ENCODE peak calls at places on chromosomes 12 and 14, in ten cellular contexts. C, X, Y, K, T, J, H, B, Z and F are unnamed samples.

GRCh38 chr12:85834378-85834777 is 1.8 kb downstream of the RASSF9 start:
- DNase-seq in T (no peak), X (no peak), C (no peak), K (no peak), H (no peak), B (peak), J (no peak), Y (no peak), Z (no peak), F (no peak)

GRCh38 chr12:123767613-123768012 is 5.5 kb downstream of the DNAH10 start:
- DNase-seq in Y (no peak), B (no peak), H (no peak), C (no peak), X (peak), K (no peak), T (no peak), Z (no peak), J (no peak), F (no peak)

GRCh38 chr14:70718383-70719123 is 76.8 kb downstream of the TTC9 start:
- DNase-seq in K (no peak), Y (no peak), C (no peak), B (no peak), T (no peak), Z (no peak), J (no peak), H (no peak), X (no peak), F (no peak)

GRCh38 chr14:88960528-88960927 is 136.1 kb downstream of the TTC8 start:
- DNase-seq in J (no peak), C (no peak), X (no peak), Y (no peak), H (no peak), B (no peak), T (no peak), K (no peak), Z (no peak), F (no peak)

GRCh38 chr12:46831335-46832083 is 5.7 kb upstream of the SLC38A4 start:
- DNase-seq in Y (peak), K (no peak), T (peak), H (no peak), J (peak), C (peak), X (no peak), B (peak), Z (no peak), F (no peak)

GRCh38 chr12:58750484-58750883 is 169.8 kb downstream of the LRIG3 start:
- DNase-seq in B (no peak), X (no peak), J (peak), T (no peak), Z (no peak), C (no peak), K (no peak), Y (no peak), H (no peak), F (no peak)

GRCh38 chr14:104370256-104370870 is 209.2 kb upstream of the C14orf180 start:
- DNase-seq in K (no peak), H (peak), Y (peak), T (peak), B (peak), C (peak), Z (no peak), X (no peak), J (no peak), F (no peak)

GRCh38 chr12:92696240-92696639 is 6.5 kb upstream of the PLEKHG7 start:
- DNase-seq in X (no peak), C (no peak), J (peak), T (no peak), Z (peak), Y (no peak), B (no peak), K (no peak), H (no peak), F (no peak)

GRCh38 chr14:68786491-68787234 is 6.2 kb downstream of the ZFP36L1 start:
- DNase-seq in J (peak), C (peak), B (peak), Z (no peak), Y (no peak), K (no peak), H (no peak), T (no peak), X (no peak), F (no peak)

GRCh38 chr12:26630546-26631027 is 202.4 kb downstream of the ITPR2 start:
- DNase-seq in X (no peak), Z (no peak), H (no peak), K (no peak), J (peak), B (no peak), Y (no peak), T (no peak), C (no peak), F (no peak)

GRCh38 chr12:30457621-30458289 is 237.9 kb downstream of the IPO8 start:
- DNase-seq in J (peak), C (no peak), K (no peak), Y (no peak), X (no peak), Z (no peak), H (no peak), B (peak), T (no peak), F (peak)

GRCh38 chr14:97723834-97724770 is 926.9 kb downstream of the VRK1 start:
- DNase-seq in H (no peak), Y (no peak), K (no peak), C (no peak), J (no peak), X (no peak), Z (no peak), T (no peak), B (no peak), F (no peak)

GRCh38 chr12:108685469-108686247 is 45.7 kb downstream of the CORO1C start:
- DNase-seq in K (no peak), B (no peak), C (no peak), H (no peak), Y (no peak), J (peak), T (no peak), X (no peak), Z (no peak), F (no peak)

GRCh38 chr12:78767264-78767981 is 97.2 kb upstream of the SYT1 start:
- DNase-seq in T (no peak), Y (no peak), J (no peak), C (no peak), Z (no peak), K (no peak), X (no peak), B (no peak), H (no peak), F (no peak)

GRCh38 chr14:97706814-97707213 is 909.6 kb downstream of the VRK1 start:
- DNase-seq in T (no peak), H (no peak), X (no peak), K (no peak), B (no peak), C (no peak), Y (no peak), Z (no peak), J (no peak), F (no peak)

GRCh38 chr14:22986508-22987054 is 4.2 kb upstream of the AJUBA start:
- DNase-seq in T (no peak), X (peak), Y (peak), C (peak), H (peak), B (peak), K (peak), Z (peak), J (peak), F (peak)

GRCh38 chr14:57209561-57209960 is 59.1 kb downstream of the EXOC5 start:
- DNase-seq in J (peak), C (no peak), K (no peak), Y (no peak), T (no peak), X (no peak), B (no peak), Z (no peak), H (no peak), F (peak)

GRCh38 chr12:95789126-95790024 is 1.2 kb downstream of the NTN4 start:
- DNase-seq in J (no peak), C (peak), K (no peak), X (no peak), B (peak), H (no peak), Z (peak), Y (peak), T (peak), F (no peak)

GRCh38 chr14:75476274-75476995 is 45.8 kb upstream of the BATF start:
- DNase-seq in X (no peak), T (peak), B (peak), Z (peak), C (peak), H (peak), K (no peak), J (no peak), Y (no peak), F (no peak)

GRCh38 chr12:46430340-46430948 is 57.9 kb upstream of the SLC38A2 start:
- DNase-seq in Y (no peak), K (no peak), H (no peak), Z (no peak), J (peak), C (no peak), T (no peak), X (no peak), B (peak), F (no peak)

GRCh38 chr12:3303410-3304136 is 187.4 kb upstream of the PRMT8 start:
- DNase-seq in Y (peak), B (peak), T (no peak), Z (no peak), J (no peak), K (no peak), C (no peak), X (no peak), H (no peak), F (no peak)

GRCh38 chr14:29454026-29454693 is 473.5 kb downstream of the PRKD1 start:
- DNase-seq in X (no peak), Y (no peak), Z (no peak), C (no peak), J (no peak), T (no peak), B (peak), K (no peak), H (no peak), F (no peak)

GRCh38 chr14:96094211-96094610 is 55.0 kb downstream of the C14orf132 start:
- DNase-seq in T (no peak), X (no peak), B (no peak), K (no peak), C (no peak), H (no peak), Z (peak), Y (no peak), J (no peak), F (no peak)

GRCh38 chr12:49662998-49663843 is 39.9 kb downstream of the PRPF40B start:
- DNase-seq in K (no peak), C (no peak), J (peak), H (peak), X (peak), Z (peak), T (no peak), Y (no peak), B (peak), F (no peak)

GRCh38 chr12:128131955-128132354 is 135.0 kb upstream of the TMEM132C start:
- DNase-seq in H (no peak), Z (no peak), J (no peak), Y (no peak), C (no peak), X (no peak), T (no peak), K (no peak), B (no peak), F (no peak)

GRCh38 chr12:28027947-28028724 is 55.6 kb upstream of the PTHLH start:
- DNase-seq in T (no peak), H (no peak), Y (no peak), J (no peak), B (no peak), K (no peak), C (no peak), Z (no peak), X (no peak), F (no peak)

GRCh38 chr14:78983126-78983525 is 813.0 kb downstream of the NRXN3 start:
- DNase-seq in K (no peak), J (no peak), Y (no peak), T (no peak), Z (no peak), X (no peak), B (no peak), H (no peak), C (no peak), F (no peak)

GRCh38 chr14:91114079-91115065 is 499 bp downstream of the DGLUCY start:
- DNase-seq in B (peak), K (no peak), H (peak), Z (peak), Y (peak), C (peak), T (peak), J (peak), X (peak), F (no peak)

GRCh38 chr14:81286574-81287370 is 66.0 kb upstream of the GTF2A1 start:
- DNase-seq in J (no peak), H (no peak), B (no peak), C (no peak), Y (no peak), Z (no peak), X (no peak), K (no peak), T (no peak), F (no peak)

GRCh38 chr12:76627346-76628135 is 68.0 kb upstream of the OSBPL8 start:
- DNase-seq in K (no peak), T (no peak), X (no peak), B (no peak), J (no peak), Z (no peak), H (no peak), C (no peak), Y (no peak), F (no peak)

GRCh38 chr12:42652048-42652447 is 62.5 kb upstream of the PRICKLE1 start:
- DNase-seq in Y (no peak), X (no peak), K (no peak), Z (no peak), B (no peak), T (no peak), J (no peak), H (no peak), C (no peak), F (no peak)

DNA sequence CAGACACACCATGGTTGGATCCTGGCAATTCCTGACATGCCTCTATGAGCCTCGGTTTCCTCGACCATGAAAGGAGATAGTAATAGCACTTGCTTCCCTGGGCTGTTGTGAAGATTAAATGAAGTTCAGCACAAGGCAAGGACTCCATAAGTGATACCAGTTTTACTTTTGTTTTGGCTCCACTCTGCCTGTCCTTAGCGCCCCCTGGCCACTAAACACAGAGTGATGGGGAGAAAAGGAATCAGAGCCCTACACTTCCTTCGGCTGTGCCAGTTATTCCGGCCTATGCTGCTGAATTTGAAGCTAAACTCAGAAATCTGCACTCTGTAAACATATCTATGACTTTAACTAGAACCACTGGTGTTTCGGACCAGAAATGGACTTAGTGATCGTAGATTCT is 173.8 kb downstream of the C12orf75 start:
- DNase-seq in X (no peak), Z (no peak), B (peak), Y (no peak), J (no peak), K (no peak), C (no peak), H (no peak), T (no peak), F (no peak)
- TF ChIP-seq CTCF in X (no peak), Z (no peak), B (peak), Y (no peak), J (no peak), K (no peak), C (no peak), H (peak), T (no peak), F (no peak)

DNA sequence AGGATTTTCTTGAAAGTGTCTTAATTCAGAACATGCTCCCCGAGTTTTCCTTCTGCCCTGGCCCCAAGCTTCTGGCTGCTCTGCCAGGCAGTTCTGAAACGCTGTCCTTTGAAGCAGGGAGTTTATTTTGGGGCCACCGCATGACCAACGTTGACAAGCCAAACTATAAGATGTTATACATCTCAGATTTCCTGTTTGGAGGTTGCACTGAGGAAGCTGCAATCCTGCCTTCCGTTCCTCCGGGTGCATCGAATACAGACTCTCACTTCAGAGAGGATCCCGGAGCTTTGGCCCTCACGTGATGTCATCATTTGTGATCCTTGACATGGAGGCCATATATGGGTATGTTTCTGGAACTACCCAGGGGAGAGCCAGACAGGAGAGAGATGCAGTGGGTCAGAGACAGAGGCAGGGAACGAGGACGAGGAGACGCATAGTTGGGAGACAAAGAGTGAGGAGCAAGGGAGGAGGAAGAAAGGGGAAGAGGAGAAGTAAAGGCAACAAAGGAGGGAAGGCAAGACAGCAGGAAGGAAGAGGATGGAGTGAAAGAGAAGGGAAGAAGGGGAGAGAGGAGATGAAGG is at the start of gene ASB2:
- DNase-seq in Z (peak), X (no peak), K (no peak), T (no peak), C (no peak), Y (no peak), J (no peak), B (no peak), H (peak), F (no peak)
- H3K4me3 ChIP-seq in Z (peak), X (no peak), K (peak), T (no peak), C (peak), Y (no peak), J (no peak), B (no peak), H (peak), F (no peak)

DNA sequence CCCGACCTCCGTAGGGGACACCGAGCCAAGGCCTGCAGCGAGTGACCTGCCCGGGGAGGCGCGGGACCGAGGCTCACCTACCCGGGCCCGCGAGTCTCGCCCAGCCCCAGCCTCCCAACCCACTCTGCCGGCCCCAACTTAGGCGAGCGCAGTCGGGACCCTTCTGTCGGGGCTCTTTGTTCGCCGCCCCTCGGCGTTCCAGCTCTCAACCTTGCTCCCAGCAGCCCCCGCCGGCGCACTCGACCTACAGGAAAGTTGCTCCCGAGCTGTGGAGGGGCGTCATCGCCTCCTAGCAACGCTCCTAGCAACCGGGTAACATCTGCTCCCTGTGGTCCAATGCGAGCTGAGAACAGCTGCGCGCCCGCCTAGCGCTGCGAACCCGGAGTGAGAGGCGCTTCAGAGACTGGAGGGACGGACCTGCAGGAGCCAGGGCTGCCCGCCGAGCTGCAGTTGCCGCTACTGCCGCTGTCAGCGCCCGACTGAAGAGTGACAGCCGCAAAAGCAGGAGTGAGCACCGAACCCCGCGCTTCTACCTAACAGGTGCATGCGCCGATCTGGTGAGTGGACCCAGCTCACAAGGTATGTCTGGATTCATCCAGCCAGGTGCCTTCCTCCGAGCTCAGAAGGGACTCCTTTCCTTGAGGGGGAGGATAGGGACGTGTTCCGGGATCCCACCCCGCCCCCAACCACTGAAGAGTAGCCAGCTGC is 354.9 kb downstream of the SNAPC1 start:
- DNase-seq in Z (peak), X (peak), C (peak), H (peak), J (peak), B (peak), K (no peak), T (peak), Y (peak), F (no peak)
- TF ChIP-seq CTCF in Z (no peak), X (peak), C (no peak), H (peak), J (peak), B (peak), K (no peak), T (peak), Y (peak), F (peak)

GRCh38 chr14:99792551-99793212 is 531 bp upstream of the EML1 start:
- DNase-seq in B (peak), K (no peak), C (no peak), T (no peak), H (no peak), Z (peak), J (peak), Y (peak), X (no peak), F (no peak)
- H3K4me3 ChIP-seq in B (peak), K (peak), C (peak), T (peak), H (no peak), Z (peak), J (peak), Y (peak), X (no peak), F (peak)

GRCh38 chr14:64296561-64296960 is 2.4 kb upstream of the ESR2 start:
- DNase-seq in Z (no peak), H (no peak), C (no peak), T (no peak), X (no peak), Y (no peak), B (no peak), J (peak), K (no peak), F (no peak)

GRCh38 chr14:64294672-64295413 is 672 bp upstream of the ESR2 start:
- DNase-seq in T (peak), X (peak), K (no peak), Z (peak), H (peak), J (peak), B (peak), C (peak), Y (peak), F (no peak)

GRCh38 chr14:64292197-64292596 is 2.0 kb downstream of the ESR2 start:
- DNase-seq in J (no peak), C (no peak), B (no peak), Y (no peak), T (no peak), K (no peak), Z (no peak), H (no peak), X (no peak), F (no peak)

GRCh38 chr14:64289571-64289970 is 4.6 kb downstream of the ESR2 start:
- DNase-seq in B (no peak), X (no peak), J (no peak), T (no peak), C (no peak), K (no peak), Y (no peak), Z (no peak), H (no peak), F (no peak)

GRCh38 chr14:64293976-64294671 is at the start of gene ESR2:
- DNase-seq in H (peak), X (peak), Y (peak), C (peak), B (peak), T (peak), Z (no peak), J (peak), K (no peak), F (no peak)
- TF ChIP-seq CTCF in H (no peak), X (no peak), Y (no peak), C (no peak), B (no peak), T (no peak), Z (no peak), J (peak), K (peak), F (no peak)

DNA sequence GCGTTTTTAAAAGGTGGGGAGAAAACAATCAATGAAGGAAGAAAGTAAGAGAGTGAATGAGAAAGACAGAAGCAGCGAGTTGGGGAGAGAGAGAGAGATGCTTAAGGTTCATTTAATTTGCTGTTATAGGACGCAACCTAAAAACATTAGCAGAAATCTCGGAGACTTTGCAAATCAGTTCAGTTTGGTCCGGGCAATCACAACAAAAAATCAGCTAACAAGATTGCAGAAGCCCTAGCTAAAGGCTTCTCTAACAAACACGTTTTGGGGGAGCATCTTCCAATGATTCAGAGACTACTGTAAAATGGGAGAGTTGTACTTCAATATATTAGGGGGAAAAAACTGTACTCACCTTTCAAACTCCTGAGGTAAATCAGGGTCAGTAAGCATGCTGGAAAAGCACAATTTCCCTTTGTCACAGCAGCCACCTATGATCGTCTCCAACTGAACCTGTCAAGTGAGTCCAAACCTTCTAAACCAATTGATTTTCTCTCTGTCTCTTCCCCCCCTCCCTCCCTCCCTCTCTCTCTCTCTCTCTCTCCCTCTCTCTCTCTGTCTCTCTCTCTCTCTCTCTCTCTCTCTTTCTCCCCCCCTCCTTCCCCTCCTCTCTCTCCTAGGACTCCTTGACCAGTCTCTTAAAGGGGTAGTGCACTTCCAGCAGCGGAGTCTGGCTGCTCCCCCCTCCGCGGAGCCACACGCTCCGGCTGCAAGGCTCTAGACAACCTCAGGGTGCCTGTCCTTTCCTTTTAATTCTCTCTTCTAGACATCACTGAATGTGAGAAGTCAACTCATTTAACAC is at the start of gene SOX5:
- DNase-seq in Y (peak), J (peak), X (no peak), K (no peak), C (peak), Z (peak), T (peak), H (no peak), B (peak), F (no peak)
- H3K4me3 ChIP-seq in Y (peak), J (peak), X (no peak), K (peak), C (peak), Z (peak), T (peak), H (no peak), B (peak), F (no peak)